ENCODE peak calls at places on chromosome 15, in four cellular contexts. X is uterus, R is heart right ventricle, G is HFFc6. S is an unnamed sample.

GRCh38 chr15:63185206-63185605 is 4.2 kb upstream of the RAB8B start:
- DNase-seq in X (no peak), R (no peak), G (no peak), S (no peak)

GRCh38 chr15:63155486-63155885 is 1.8 kb downstream of the RPS27L start:
- DNase-seq in X (no peak), R (no peak), G (no peak), S (no peak)

GRCh38 chr15:57509965-57510364 is 81.7 kb upstream of the MYZAP start:
- DNase-seq in X (no peak), R (no peak), G (no peak), S (no peak)

GRCh38 chr15:40501487-40501886 is 30.7 kb downstream of the CHST14 start:
- DNase-seq in X (no peak), R (no peak), G (no peak), S (no peak)

GRCh38 chr15:43329222-43329959 is 982 bp downstream of the LCMT2 start:
- DNase-seq in X (no peak), R (peak), G (peak), S (peak)

GRCh38 chr15:58307313-58307961 is 124.4 kb upstream of the LIPC start:
- DNase-seq in X (no peak), R (no peak), G (peak), S (no peak)

GRCh38 chr15:39746176-39746575 is 36.5 kb downstream of the FSIP1 start:
- DNase-seq in X (no peak), R (no peak), G (no peak), S (no peak)

GRCh38 chr15:72135719-72136118 is 17.5 kb downstream of the SENP8 start:
- DNase-seq in X (no peak), R (no peak), G (no peak), S (no peak)

GRCh38 chr15:31265871-31266711 is 60.5 kb upstream of the KLF13 start:
- DNase-seq in X (no peak), R (peak), G (peak), S (no peak)

GRCh38 chr15:40469776-40470390 is 901 bp upstream of the CHST14 start:
- DNase-seq in X (no peak), R (no peak), G (no peak), S (no peak)

GRCh38 chr15:75228787-75229186 is 27.1 kb downstream of the C15orf39 start:
- DNase-seq in X (no peak), R (no peak), G (no peak), S (no peak)

GRCh38 chr15:75224281-75224680 is 22.6 kb downstream of the C15orf39 start:
- DNase-seq in X (no peak), R (no peak), G (no peak), S (no peak)

GRCh38 chr15:75225951-75226732 is 24.5 kb downstream of the C15orf39 start:
- DNase-seq in X (no peak), R (no peak), G (no peak), S (no peak)

GRCh38 chr15:75227663-75228280 is 26.1 kb downstream of the C15orf39 start:
- DNase-seq in X (no peak), R (no peak), G (no peak), S (no peak)

GRCh38 chr15:75223688-75224087 is 22.0 kb downstream of the C15orf39 start:
- DNase-seq in X (no peak), R (no peak), G (no peak), S (no peak)
- TF ChIP-seq CTCF in X (no peak), R (no peak), G (no peak), S (no peak)

GRCh38 chr15:85725019-85725418 is 69.7 kb downstream of the KLHL25 start:
- DNase-seq in X (no peak), R (no peak), G (no peak), S (no peak)

GRCh38 chr15:85722789-85723188 is 71.9 kb downstream of the KLHL25 start:
- DNase-seq in X (no peak), R (no peak), G (no peak), S (no peak)

GRCh38 chr15:85725564-85725963 is 69.2 kb downstream of the KLHL25 start:
- DNase-seq in X (no peak), R (no peak), G (no peak), S (no peak)

GRCh38 chr15:85722374-85722773 is 72.4 kb downstream of the KLHL25 start:
- DNase-seq in X (no peak), R (no peak), G (no peak), S (no peak)

DNA sequence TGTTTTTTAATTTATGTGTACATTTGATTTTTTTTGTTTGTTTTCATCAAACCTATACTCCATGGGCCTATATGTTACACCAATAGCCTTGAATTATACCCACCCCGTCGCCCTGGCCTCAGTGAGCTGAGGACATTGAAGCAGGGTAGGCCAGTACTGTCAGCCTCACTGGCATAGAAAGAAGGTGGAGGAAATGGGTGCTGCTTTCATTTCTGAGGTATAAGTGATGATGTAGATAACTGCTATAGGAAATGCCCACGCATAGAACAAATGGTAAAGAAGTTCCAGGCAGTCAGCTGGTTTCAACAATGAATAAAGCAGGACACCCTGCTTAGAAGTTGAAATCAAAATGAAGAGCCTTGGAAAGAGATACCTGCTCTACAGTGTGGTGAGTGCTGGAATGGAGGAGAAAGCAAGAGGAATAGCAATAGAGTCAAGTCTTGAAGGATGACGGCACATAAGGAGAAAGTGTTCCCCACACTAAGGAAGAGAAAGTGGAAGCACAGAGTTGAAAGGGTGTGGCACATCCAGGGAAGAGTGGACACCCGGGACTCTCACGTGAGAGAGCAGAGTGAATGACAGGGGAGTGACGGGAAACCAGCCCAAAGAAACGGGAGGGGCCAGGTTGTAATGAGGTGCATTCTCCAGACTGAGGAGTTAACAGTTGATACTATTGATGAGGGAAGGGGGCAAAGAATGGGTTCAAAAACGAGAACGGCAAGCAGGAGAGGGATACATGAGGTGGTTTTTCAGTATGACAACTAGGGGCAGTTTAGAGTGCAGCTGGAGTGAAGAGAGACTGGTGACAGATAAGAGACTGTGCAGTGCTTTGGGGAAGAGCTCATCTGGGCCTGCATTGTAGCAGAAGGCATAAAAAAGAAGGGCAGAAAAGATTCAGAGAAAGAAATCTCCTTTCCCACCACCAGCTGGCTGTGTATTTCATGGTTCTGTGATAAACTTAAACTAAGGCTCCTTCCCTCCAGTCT is 70.5 kb downstream of the KLHL25 start:
- DNase-seq in X (no peak), R (no peak), G (no peak), S (no peak)
- TF ChIP-seq CTCF in X (no peak), R (no peak), G (no peak), S (no peak)

GRCh38 chr15:28098360-28098765 is 752 bp downstream of the OCA2 start:
- DNase-seq in X (no peak), R (no peak), G (no peak), S (no peak)

GRCh38 chr15:28094732-28095521 is 4.2 kb downstream of the OCA2 start:
- DNase-seq in X (no peak), R (no peak), G (no peak), S (no peak)

GRCh38 chr15:28097656-28098359 is 1.3 kb downstream of the OCA2 start:
- DNase-seq in X (no peak), R (no peak), G (no peak), S (no peak)

GRCh38 chr15:28096411-28096719 is 2.8 kb downstream of the OCA2 start:
- DNase-seq in X (no peak), R (no peak), G (no peak), S (no peak)

DNA sequence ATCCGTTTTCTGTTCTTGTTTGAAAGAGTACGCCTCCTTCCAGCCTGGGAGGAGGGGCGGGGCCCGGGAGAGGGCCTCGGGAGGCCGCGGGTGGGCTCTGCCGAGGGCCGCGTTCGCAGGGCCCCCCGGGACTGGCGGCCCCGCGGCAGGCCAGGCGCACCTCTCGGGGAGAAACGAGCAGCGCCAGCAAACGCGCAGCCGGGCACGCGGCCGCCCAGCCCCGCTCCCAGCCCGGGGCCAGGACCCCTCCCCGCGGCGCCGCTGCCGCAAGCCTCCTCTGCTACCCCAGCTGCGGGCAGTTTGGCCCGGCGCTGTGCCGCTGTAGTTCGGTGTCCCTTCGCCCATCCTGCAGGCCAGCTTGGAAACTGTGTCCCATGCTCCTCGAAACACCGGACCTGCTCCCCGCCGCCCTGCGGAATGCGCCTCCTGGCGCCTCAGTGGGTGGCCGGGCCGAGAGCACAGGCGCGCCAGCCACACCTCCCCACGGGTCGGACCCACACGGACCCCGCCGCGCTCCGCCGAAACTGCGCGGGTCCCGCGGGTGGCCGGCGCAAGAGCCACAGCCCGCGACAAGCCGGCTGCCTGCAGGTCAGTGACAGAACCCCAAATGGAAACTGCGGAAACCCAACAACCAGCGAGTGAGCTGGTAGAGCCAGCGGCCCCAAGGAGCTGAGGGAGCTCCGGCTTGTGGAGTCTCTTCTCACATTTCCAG is 2.2 kb downstream of the OCA2 start:
- DNase-seq in X (no peak), R (no peak), G (no peak), S (no peak)
- TF ChIP-seq CTCF in X (no peak), R (peak), G (no peak), S (no peak)

GRCh38 chr15:45378149-45378912 is at the start of gene GATM:
- DNase-seq in X (peak), R (peak), G (peak), S (peak)
- TF ChIP-seq CTCF in X (no peak), R (peak), G (peak), S (peak)

DNA sequence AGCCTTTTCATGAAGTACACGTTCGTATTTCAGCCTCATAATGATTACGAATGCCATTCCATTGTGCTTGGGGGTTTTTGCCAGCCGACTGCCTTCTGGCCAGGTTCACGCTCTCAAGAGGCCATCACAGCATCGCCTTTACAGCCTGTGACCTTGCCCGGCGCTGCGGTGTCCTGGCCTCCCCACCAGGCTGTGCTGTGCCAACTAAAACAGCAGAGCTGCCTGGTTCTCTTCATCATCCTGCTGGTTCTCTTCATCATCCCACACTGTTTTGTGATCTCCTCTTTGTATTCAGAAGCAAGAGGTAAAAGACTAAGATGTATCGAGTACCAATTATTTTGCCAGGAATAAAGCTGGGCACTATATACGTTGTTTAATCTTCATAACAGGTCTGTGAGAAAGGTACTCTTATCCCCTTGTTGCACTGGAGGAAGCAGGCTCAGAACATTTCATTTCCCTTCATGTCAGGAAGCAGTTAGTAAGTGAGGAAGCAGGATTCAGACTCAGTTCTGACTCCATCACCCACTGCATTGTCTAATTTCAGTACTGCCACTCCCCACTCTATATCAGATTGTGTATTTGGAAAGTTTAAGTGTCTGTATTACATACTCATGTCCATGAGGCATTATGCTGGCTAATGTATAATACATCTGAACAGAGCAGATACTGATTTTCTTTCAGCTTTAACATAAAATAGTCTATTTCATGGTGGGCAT is 92.7 kb downstream of the LRRC28 start:
- DNase-seq in X (peak), R (peak), G (no peak), S (no peak)
- TF ChIP-seq CTCF in X (peak), R (peak), G (peak), S (peak)

GRCh38 chr15:35288580-35288979 is 203.5 kb upstream of the NANOGP8 start:
- DNase-seq in X (no peak), R (no peak), G (no peak), S (no peak)

GRCh38 chr15:35298509-35298908 is 213.4 kb upstream of the NANOGP8 start:
- DNase-seq in X (no peak), R (no peak), G (no peak), S (no peak)

GRCh38 chr15:35290301-35290721 is 205.2 kb upstream of the NANOGP8 start:
- DNase-seq in X (no peak), R (no peak), G (no peak), S (no peak)

GRCh38 chr15:35289029-35289617 is 204.0 kb upstream of the NANOGP8 start:
- DNase-seq in X (no peak), R (peak), G (peak), S (no peak)

GRCh38 chr15:35293353-35294130 is 208.4 kb upstream of the NANOGP8 start:
- DNase-seq in X (no peak), R (no peak), G (peak), S (no peak)
- TF ChIP-seq CTCF in X (no peak), R (no peak), G (peak), S (peak)